ENCODE peak calls at places on chromosomes 12 and 14, in six cellular contexts. E, T, K, X, J and Y are unnamed samples.

GRCh38 chr12:100717733-100718067 is 76.9 kb upstream of the ANO4 start:
- DNase-seq in E (no peak), J (no peak), K (no peak), X (no peak), T (no peak), Y (no peak)

GRCh38 chr12:25151476-25151875 is 43.5 kb downstream of the DNAI7 start:
- DNase-seq in J (no peak), K (no peak), E (no peak), X (no peak), T (no peak), Y (no peak)

GRCh38 chr14:37890095-37890494 is 294.7 kb downstream of the TTC6 start:
- DNase-seq in X (no peak), J (no peak), E (no peak), K (no peak), T (no peak), Y (no peak)

GRCh38 chr14:23079716-23080115 is 15.2 kb downstream of the ACIN1 start:
- DNase-seq in E (no peak), X (no peak), J (no peak), T (no peak), K (no peak), Y (no peak)

GRCh38 chr12:113449839-113450238 is 21.8 kb downstream of the LHX5 start:
- DNase-seq in K (no peak), X (no peak), E (no peak), T (no peak), J (no peak), Y (no peak)

GRCh38 chr12:42779186-42779859 is 189.8 kb upstream of the PRICKLE1 start:
- DNase-seq in J (no peak), K (no peak), E (no peak), X (no peak), T (no peak), Y (no peak)

GRCh38 chr12:3148366-3149000 is 71.3 kb downstream of the TSPAN9 start:
- DNase-seq in X (no peak), J (no peak), T (no peak), K (no peak), E (no peak), Y (no peak)

GRCh38 chr14:76346391-76347160 is 29.4 kb upstream of the ESRRB start:
- DNase-seq in T (peak; percentile 19), X (no peak), J (no peak), E (no peak), K (peak; percentile 2), Y (no peak)

GRCh38 chr14:73221945-73222344 is 15.4 kb upstream of the PAPLN start:
- DNase-seq in J (no peak), X (no peak), K (no peak), E (no peak), T (no peak), Y (no peak)

GRCh38 chr12:120006248-120006975 is 17.4 kb downstream of the BICDL1 start:
- DNase-seq in J (no peak), K (no peak), T (no peak), X (no peak), E (no peak), Y (no peak)

GRCh38 chr12:6570264-6570887 is 2.3 kb upstream of the NOP2 start:
- DNase-seq in J (no peak), X (peak; percentile 87), K (no peak), E (peak; percentile 49), T (peak; percentile 63), Y (no peak)

GRCh38 chr12:121738340-121738858 is 25.8 kb downstream of the TMEM120B start:
- DNase-seq in E (peak; percentile 88), J (no peak), K (no peak), X (no peak), T (no peak), Y (no peak)

GRCh38 chr14:105141026-105141425 is 27.6 kb downstream of the JAG2 start:
- DNase-seq in K (no peak), T (no peak), X (no peak), E (no peak), J (no peak), Y (no peak)

GRCh38 chr12:52949413-52950331 is 754 bp downstream of the KRT18 start:
- DNase-seq in T (peak; percentile 98), E (peak; percentile 83), J (no peak), X (peak; percentile 62), K (no peak), Y (no peak)

GRCh38 chr12:46266869-46267617 is 1.8 kb downstream of the SLC38A1 start:
- DNase-seq in K (no peak), E (no peak), X (peak; percentile 66), J (peak; percentile 17), T (peak; percentile 56), Y (no peak)
- TF ChIP-seq POLR2AphosphoS5 in K (peak; percentile 20), E (no peak), X (peak; percentile 20), J (no peak), T (no peak), Y (peak; percentile 19)

GRCh38 chr14:55052259-55052930 is 948 bp downstream of the MAPK1IP1L start:
- DNase-seq in J (no peak), T (no peak), X (no peak), E (no peak), K (no peak), Y (no peak)
- TF ChIP-seq POLR2A in J (no peak), T (no peak), X (no peak), E (no peak), K (no peak), Y (no peak)

DNA sequence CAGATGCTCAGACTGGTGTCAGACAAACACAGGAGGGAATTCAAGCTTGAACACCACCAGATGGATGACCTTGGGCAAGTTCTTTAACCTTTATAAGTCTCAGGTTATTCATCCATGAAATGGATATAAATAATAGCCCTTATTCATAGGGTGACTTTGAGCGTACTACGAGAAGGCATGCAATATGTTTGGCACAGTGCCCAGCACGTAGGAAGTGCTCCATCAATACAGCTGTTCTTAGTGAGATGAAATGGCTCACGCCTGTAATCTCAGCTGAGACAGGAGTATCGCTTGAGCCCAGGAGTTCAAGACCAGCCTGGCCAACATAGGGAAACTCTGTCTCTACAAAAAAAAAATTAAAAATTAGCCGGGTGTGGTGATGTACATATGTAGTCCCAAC is 84.8 kb upstream of the FICD start:
- DNase-seq in J (no peak), T (no peak), K (no peak), E (no peak), X (no peak), Y (no peak)
- TF ChIP-seq TAF1 in J (no peak), T (no peak), K (no peak), E (no peak), X (no peak), Y (no peak)

DNA sequence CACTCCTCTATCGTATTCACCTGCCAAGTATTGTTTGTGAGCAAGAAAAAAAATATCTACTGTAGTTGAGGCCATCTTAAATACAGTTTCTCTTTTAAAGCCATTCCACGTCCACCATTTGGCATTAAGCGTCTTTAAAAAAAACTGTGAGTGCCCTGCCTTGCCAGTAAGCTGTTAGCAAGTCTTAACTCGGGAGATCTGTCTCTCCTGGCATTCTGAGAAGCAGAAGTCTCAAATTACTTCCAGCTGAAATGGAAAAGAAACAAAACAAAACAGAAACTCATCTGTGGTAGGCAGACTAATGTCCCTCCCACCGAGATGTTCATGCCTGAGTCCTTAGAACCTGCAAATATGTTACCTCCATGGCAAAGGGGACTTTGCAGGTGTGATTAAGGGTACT is 126.2 kb downstream of the CRADD start:
- DNase-seq in E (no peak), J (no peak), X (no peak), K (no peak), T (no peak), Y (no peak)
- TF ChIP-seq POLR2AphosphoS5 in E (no peak), J (no peak), X (no peak), K (no peak), T (no peak), Y (no peak)